ENCODE peak calls at places on chromosomes 1 and 21, in six cellular contexts. M is KBM-7; Z is stimulated activated CD4-positive, alpha-beta T cell treated with anti-CD3 and anti-CD28 coated beads, Interleukin-12 subunit alpha, Interleukin-12 subunit beta, amount 100 ng/mL, for 48 hours; U is cardiac muscle cell; F is epithelial cell of esophagus; Y is hypothalamus. I is an unnamed sample.

GRCh38 chr1:228396770-228397453 is 9.7 kb downstream of the TRIM11 start:
- DNase-seq in M (no peak), Y (no peak), Z (no peak), U (no peak), F (no peak), I (no peak)

GRCh38 chr1:941588-942383 is 17.3 kb downstream of the NOC2L start:
- DNase-seq in Z (no peak), F (peak; percentile 50), Y (no peak), U (peak; percentile 68), M (peak; percentile 45), I (peak; percentile 94)

GRCh38 chr1:204255225-204255624 is 41.4 kb upstream of the GOLT1A start:
- DNase-seq in Z (no peak), F (no peak), U (no peak), M (no peak), Y (no peak), I (no peak)

GRCh38 chr1:85850238-85850637 is 142.0 kb upstream of the ZNHIT6 start:
- DNase-seq in U (no peak), Y (no peak), Z (no peak), F (peak; percentile 70), M (no peak), I (no peak)

GRCh38 chr1:116284819-116285390 is 88.1 kb upstream of the ATP1A1 start:
- DNase-seq in M (no peak), U (no peak), Y (no peak), F (no peak), Z (no peak), I (peak; percentile 66)

GRCh38 chr1:92310185-92310597 is 11.3 kb downstream of the RPAP2 start:
- DNase-seq in Y (no peak), Z (no peak), F (peak; percentile 43), M (peak; percentile 68), U (peak; percentile 39), I (no peak)

GRCh38 chr1:205577874-205578658 is 53.7 kb downstream of the ELK4 start:
- DNase-seq in Y (no peak), Z (no peak), U (no peak), M (no peak), F (peak; percentile 15), I (no peak)

GRCh38 chr1:35448344-35448801 is 108.8 kb downstream of the KIAA0319L start:
- DNase-seq in M (no peak), Z (no peak), Y (no peak), U (no peak), F (peak; percentile 97), I (no peak)

GRCh38 chr1:209808059-209808494 is 2.1 kb upstream of the IRF6 start:
- DNase-seq in F (peak; percentile 99), Y (no peak), U (peak; percentile 84), Z (no peak), M (no peak), I (no peak)

GRCh38 chr1:29259802-29260441 is 23.6 kb downstream of the PTPRU start:
- DNase-seq in U (peak; percentile 76), Z (no peak), Y (peak; percentile 42), M (no peak), F (peak; percentile 41), I (no peak)

GRCh38 chr21:37435120-37435519 is 68.5 kb downstream of the DYRK1A start:
- DNase-seq in F (peak; percentile 80), U (peak; percentile 95), Z (no peak), M (peak; percentile 77), Y (peak; percentile 52), I (no peak)